ENCODE peak calls at places on chromosome 12, in four cellular contexts. O, B, M and F are unnamed samples.
A peak's percentile ranks its signal among the peaks of the same experiment; 100 is the strongest.

GRCh38 chr12:116539905-116540482 is 19.2 kb upstream of the MAP1LC3B2 start:
- DNase-seq in O (no peak), B (no peak), M (no peak), F (peak; percentile 72)

GRCh38 chr12:13592063-13592942 is 389.1 kb downstream of the GRIN2B start:
- DNase-seq in O (no peak), B (no peak), M (no peak), F (no peak)

GRCh38 chr12:89414851-89415250 is 62.5 kb upstream of the DUSP6 start:
- DNase-seq in O (no peak), B (no peak), M (no peak), F (peak; percentile 75)

GRCh38 chr12:50984899-50985298 is 32.6 kb downstream of the HIGD1C start:
- DNase-seq in O (no peak), B (no peak), M (no peak), F (peak; percentile 54)

GRCh38 chr12:19144287-19144686 is 14.8 kb downstream of the PLEKHA5 start:
- DNase-seq in O (no peak), B (peak; percentile 19), M (no peak), F (no peak)

GRCh38 chr12:4383304-4383865 is 3.9 kb upstream of the FGF23 start:
- DNase-seq in O (peak; percentile 26), B (peak; percentile 57), M (peak; percentile 21), F (no peak)

GRCh38 chr12:109307051-109307450 is 2.0 kb downstream of the FOXN4 start:
- DNase-seq in O (no peak), B (no peak), M (peak; percentile 76), F (no peak)

GRCh38 chr12:102643871-102644551 is 163.6 kb upstream of the IGF1 start:
- DNase-seq in O (no peak), B (no peak), M (no peak), F (no peak)

GRCh38 chr12:67826148-67826547 is 163.1 kb upstream of the IFNG-AS1 start:
- DNase-seq in O (no peak), B (no peak), M (no peak), F (peak; percentile 29)

GRCh38 chr12:24109381-24110039 is 160.0 kb upstream of the SOX5 start:
- DNase-seq in O (peak; percentile 1), B (peak; percentile 13), M (peak; percentile 17), F (peak; percentile 32)

GRCh38 chr12:20212658-20213387 is 155.5 kb upstream of the PDE3A start:
- DNase-seq in O (peak; percentile 98), B (no peak), M (no peak), F (peak; percentile 98)

GRCh38 chr12:104547239-104547638 is 90.5 kb downstream of the CHST11 start:
- DNase-seq in O (no peak), B (no peak), M (no peak), F (no peak)

GRCh38 chr12:54725233-54725843 is 77.2 kb upstream of the DCD start:
- DNase-seq in O (peak; percentile 41), B (peak; percentile 14), M (peak; percentile 30), F (no peak)

GRCh38 chr12:52390739-52391617 is 5.5 kb upstream of the KRT84 start:
- DNase-seq in O (peak; percentile 58), B (peak; percentile 29), M (peak; percentile 10), F (peak; percentile 13)

GRCh38 chr12:7951671-7952070 is 15.7 kb upstream of the SLC2A3 start:
- DNase-seq in O (no peak), B (no peak), M (no peak), F (no peak)

GRCh38 chr12:91805031-91805430 is 340.6 kb downstream of the BTG1 start:
- DNase-seq in O (no peak), B (no peak), M (no peak), F (no peak)

DNA sequence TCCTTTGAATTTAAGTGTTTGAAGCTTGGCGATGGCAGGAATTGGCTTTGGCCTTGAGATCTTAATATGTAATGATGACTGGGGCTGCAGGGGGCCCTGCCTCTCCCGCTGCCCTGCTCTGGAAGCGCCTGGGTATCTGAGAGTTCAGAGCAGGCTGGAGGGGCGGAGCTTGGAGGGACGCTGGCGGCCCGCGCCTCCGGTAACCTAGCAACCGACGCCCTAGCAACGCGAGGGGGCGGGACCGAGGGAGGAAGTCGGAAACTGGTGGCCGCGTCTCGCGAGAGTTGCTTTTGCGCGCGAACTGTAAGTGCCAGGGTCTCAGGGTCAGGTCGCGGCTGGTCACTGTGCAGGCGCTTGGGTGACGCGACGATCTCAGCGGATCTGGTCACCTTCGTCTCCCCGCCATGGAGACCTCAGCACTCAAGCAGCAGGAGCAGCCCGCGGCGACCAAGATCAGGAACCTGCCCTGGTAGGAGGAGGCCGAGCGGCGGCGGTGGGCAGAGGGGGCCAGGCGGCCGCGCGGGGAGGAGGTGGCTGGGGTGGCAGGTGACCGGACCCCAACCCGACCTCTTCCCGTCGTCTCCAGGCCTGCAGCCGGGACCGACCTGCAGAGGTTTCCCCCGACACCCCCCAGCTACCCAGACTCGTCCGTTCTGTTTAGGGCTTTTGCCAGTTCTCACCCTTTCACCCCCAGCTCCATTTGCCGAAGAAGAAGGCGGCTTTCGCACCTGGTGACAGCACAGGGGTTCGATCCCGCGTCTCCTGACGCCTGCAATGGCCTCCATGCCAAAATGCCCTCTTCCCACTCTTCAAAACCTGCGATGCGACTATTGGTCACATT is at the start of gene RFC5:
- DNase-seq in O (peak; percentile 98), B (peak; percentile 98), M (peak; percentile 96), F (peak; percentile 93)
- TF ChIP-seq MAZ in O (no peak), B (peak; percentile 66), M (no peak), F (peak; percentile 80)

DNA sequence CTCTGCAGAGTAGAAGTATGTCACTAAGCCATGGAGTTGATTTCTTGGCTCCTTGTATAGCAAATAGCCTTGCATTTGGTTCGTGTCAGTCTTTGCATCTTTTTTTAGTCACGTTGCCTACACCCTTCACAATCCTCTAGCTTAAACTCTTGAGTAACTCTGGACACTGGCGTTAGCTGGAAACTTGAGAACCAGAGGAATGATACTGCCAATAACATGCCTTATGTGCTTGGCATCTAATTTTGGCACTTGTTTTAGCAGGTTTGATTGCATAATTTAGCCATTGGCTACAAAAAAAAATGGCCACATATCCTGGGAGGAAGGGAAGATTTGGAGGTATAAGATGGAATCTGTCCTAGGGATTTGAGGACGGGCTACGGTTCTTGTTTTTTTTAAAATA is 136.2 kb downstream of the ETV6 start:
- DNase-seq in O (no peak), B (no peak), M (no peak), F (peak; percentile 32)
- TF ChIP-seq MAZ in O (no peak), B (no peak), M (no peak), F (no peak)

GRCh38 chr12:129200576-129200975 is 347.3 kb downstream of the GLT1D1 start:
- DNase-seq in O (no peak), B (no peak), M (no peak), F (no peak)
- TF ChIP-seq MAZ in O (no peak), B (no peak), M (no peak), F (no peak)

DNA sequence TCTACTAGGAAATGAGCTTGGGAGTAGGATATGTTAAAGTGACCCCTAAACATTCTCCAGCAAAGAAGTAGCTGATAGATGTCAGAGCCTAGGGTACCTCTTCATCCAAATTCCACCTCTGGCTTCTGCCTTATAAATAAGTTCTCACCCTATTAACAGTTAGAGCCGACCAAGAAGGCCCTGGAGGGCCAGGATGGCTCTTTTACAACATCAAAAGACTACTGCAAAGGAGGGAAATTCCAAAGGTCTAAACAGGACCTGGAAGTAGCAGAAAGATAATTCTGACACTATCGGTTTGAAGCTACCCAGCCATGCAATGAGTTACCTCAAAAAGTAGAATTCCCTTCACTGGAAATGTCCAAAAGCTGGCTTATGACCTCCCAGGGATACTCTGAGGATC is 90.0 kb downstream of the PPM1H start:
- DNase-seq in O (no peak), B (no peak), M (no peak), F (no peak)
- TF ChIP-seq MAZ in O (no peak), B (no peak), M (no peak), F (no peak)

GRCh38 chr12:43556057-43556456 is 4.1 kb upstream of the ADAMTS20 start:
- DNase-seq in O (no peak), B (no peak), M (no peak), F (no peak)

GRCh38 chr12:43551271-43551970 is 582 bp downstream of the ADAMTS20 start:
- DNase-seq in O (no peak), B (no peak), M (no peak), F (no peak)

GRCh38 chr12:43550831-43551270 is 1.2 kb downstream of the ADAMTS20 start:
- DNase-seq in O (no peak), B (no peak), M (no peak), F (no peak)

GRCh38 chr12:43551971-43552559 is at the start of gene ADAMTS20:
- DNase-seq in O (no peak), B (peak; percentile 22), M (no peak), F (peak; percentile 3)
- TF ChIP-seq MAZ in O (no peak), B (no peak), M (no peak), F (no peak)

DNA sequence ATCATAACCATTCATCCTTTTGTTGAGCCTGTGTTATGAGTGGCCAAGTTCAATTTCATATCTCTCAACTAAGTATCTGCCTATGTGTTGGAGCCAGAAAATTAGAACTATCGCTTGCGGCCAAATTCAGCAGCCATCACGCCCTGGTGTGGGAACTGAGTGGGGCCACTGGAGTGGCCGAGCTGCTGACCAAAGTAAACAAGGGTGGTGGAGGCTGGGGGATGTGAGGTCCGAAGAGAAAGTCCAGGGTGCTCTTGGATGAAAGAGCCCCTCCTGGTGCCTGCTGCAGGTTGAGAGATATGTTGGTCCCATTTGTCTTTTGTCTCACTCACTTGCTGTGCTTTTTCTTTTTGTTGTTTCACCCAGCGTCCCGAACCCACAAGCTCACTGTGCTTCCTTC is 14.9 kb downstream of the ADGRD1 start:
- DNase-seq in O (no peak), B (no peak), M (no peak), F (no peak)
- TF ChIP-seq MAZ in O (no peak), B (no peak), M (no peak), F (no peak)

DNA sequence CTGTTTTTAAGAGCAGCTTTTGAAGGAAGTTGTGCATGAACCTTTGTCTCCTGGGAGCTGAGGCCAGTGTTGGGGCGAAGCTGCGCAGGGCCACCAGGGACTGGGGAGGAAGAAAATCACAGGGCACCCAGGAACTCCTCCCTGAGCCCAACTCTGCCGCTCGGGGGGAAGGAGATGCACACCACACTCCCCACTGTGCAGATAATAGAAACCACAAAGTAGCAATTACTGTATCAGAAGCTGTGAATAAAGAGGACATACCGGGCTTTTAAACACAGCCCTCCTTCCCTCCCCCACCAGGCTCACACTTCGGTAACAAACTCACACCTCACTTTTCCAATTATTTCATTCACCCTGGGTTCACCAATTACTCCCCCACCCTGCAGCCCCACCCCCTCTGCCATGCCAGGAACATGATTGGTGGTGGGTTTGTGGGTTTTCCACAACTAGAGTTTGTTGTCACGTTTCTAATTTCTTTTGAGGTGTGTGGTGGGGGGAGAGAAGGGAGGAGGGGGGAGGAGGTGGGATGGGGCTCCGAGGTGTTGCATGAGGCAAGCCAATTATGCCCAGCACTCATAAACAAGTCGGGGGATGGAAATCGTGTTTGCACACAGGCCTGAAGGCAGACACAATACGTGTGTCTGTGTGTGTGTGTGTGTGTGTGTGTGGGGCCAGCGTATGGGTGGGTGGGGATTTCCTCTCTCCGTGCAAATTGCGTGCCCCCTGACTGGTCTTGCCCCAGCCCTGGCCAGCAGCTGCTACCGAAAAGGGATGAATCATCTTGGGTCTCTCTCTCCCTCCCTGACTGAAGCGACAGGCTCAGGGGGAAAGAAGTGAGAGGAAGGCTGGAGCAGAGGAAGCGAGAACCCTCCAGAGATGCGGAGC is 103.3 kb downstream of the RBM19 start:
- DNase-seq in O (peak; percentile 20), B (peak; percentile 33), M (no peak), F (peak; percentile 94)
- TF ChIP-seq MAZ in O (no peak), B (no peak), M (no peak), F (peak; percentile 85)